ENCODE peak calls at places on chromosomes 7 and 10, in nine cellular contexts. G is neuronal stem cell; K is IMR-90; V is CD8-positive, alpha-beta memory T cell; P is tibial artery; C is GM23248; N is stomach; W is transverse colon; Y is aorta. J is an unnamed sample.

GRCh38 chr7:107609861-107610260 is 29.8 kb downstream of the BCAP29 start:
- DNase-seq in G (no peak), K (no peak), V (no peak), P (no peak), C (no peak), N (no peak), W (no peak), Y (no peak), J (no peak)

GRCh38 chr7:1092161-1092632 is 4.3 kb downstream of the GPER1 start:
- DNase-seq in G (no peak), K (no peak), V (no peak), P (no peak), C (no peak), N (no peak), W (no peak), Y (no peak), J (no peak)

GRCh38 chr10:117226813-117227451 is 14.0 kb upstream of the SLC18A2 start:
- DNase-seq in G (no peak), K (no peak), V (no peak), P (no peak), C (peak; percentile 81), N (peak; percentile 42), W (peak; percentile 25), Y (peak; percentile 30), J (no peak)

GRCh38 chr10:83692196-83692595 is 447.1 kb upstream of the GHITM start:
- DNase-seq in G (no peak), K (no peak), V (no peak), P (no peak), C (no peak), N (no peak), W (no peak), Y (no peak), J (no peak)

GRCh38 chr10:110007171-110007700 is 548 bp upstream of the ADD3 start:
- DNase-seq in G (no peak), K (peak; percentile 21), V (no peak), P (no peak), C (peak; percentile 89), N (no peak), W (no peak), Y (no peak), J (no peak)

GRCh38 chr10:127151541-127151940 is 44.9 kb downstream of the INSYN2A start:
- DNase-seq in G (no peak), K (peak; percentile 65), V (no peak), P (no peak), C (peak; percentile 26), N (no peak), W (no peak), Y (no peak), J (no peak)

GRCh38 chr10:116278832-116279231 is 5.8 kb upstream of the GFRA1 start:
- DNase-seq in G (peak; percentile 86), K (peak; percentile 20), V (no peak), P (no peak), C (peak; percentile 71), N (no peak), W (no peak), Y (no peak), J (no peak)

GRCh38 chr10:117663750-117664149 is 121.2 kb downstream of the EMX2 start:
- DNase-seq in G (no peak), K (peak; percentile 28), V (no peak), P (no peak), C (peak; percentile 97), N (no peak), W (no peak), Y (no peak), J (no peak)

GRCh38 chr7:141167376-141167964 is 93.6 kb downstream of the TMEM178B start:
- DNase-seq in G (no peak), K (no peak), V (no peak), P (no peak), C (no peak), N (no peak), W (no peak), Y (no peak), J (no peak)

GRCh38 chr7:135692055-135692454 is 29.7 kb downstream of the STMP1 start:
- DNase-seq in G (no peak), K (peak; percentile 57), V (no peak), P (no peak), C (peak; percentile 57), N (no peak), W (no peak), Y (no peak), J (no peak)

GRCh38 chr10:77084431-77085144 is 553.0 kb downstream of the KCNMA1 start:
- DNase-seq in G (no peak), K (no peak), V (no peak), P (no peak), C (no peak), N (no peak), W (peak; percentile 20), Y (no peak), J (peak; percentile 56)

GRCh38 chr7:153590136-153590535 is 462.1 kb upstream of the DPP6 start:
- DNase-seq in G (no peak), K (no peak), V (no peak), P (no peak), C (no peak), N (no peak), W (no peak), Y (no peak), J (no peak)

GRCh38 chr7:92569137-92569536 is 21.1 kb downstream of the FAM133B start:
- DNase-seq in G (no peak), K (peak; percentile 29), V (no peak), P (no peak), C (no peak), N (no peak), W (no peak), Y (no peak), J (no peak)

GRCh38 chr10:50576995-50577394 is 46.8 kb downstream of the SGMS1 start:
- DNase-seq in G (no peak), K (no peak), V (no peak), P (no peak), C (no peak), N (no peak), W (no peak), Y (no peak), J (no peak)
- H3K4me1 ChIP-seq in G (peaks cover 4% of the 10 kb centered on the region), K (peaks cover 11% of the 10 kb centered on the region), V (peaks cover 16% of the 10 kb centered on the region), P (peaks cover 34% of the 10 kb centered on the region), C (peaks cover 19% of the 10 kb centered on the region), N (peaks cover 40% of the 10 kb centered on the region), W (peaks cover 44% of the 10 kb centered on the region), Y (peaks cover 4% of the 10 kb centered on the region), J (no peaks in the 10 kb centered on the region)

DNA sequence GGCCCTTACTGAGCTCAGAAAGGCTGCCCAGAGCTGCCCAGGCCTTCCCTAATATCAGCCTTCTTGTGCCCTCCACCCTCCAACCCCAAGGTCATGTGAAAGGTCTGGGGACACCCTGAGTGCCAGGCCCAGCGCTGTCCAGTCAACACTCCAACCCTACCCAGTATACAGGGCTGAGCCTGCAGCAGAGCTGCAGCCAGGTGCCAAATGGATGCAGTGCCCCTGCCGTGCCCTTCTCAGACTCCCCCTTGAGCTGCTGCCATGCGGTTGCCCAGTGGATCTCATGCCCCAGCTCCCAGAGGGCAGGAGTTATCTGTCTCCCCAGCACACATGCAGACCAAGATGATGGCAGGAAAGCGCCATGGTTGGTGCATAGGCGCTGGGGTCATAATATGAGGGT is 61.5 kb downstream of the ZMIZ1 start:
- DNase-seq in G (no peak), K (no peak), V (no peak), P (no peak), C (no peak), N (no peak), W (no peak), Y (no peak), J (no peak)
- H3K4me1 ChIP-seq in G (peaks cover 61% of the 10 kb centered on the region), K (peaks cover 58% of the 10 kb centered on the region), V (peaks cover 9% of the 10 kb centered on the region), P (peaks cover 44% of the 10 kb centered on the region), C (peaks cover 32% of the 10 kb centered on the region), N (peaks cover 57% of the 10 kb centered on the region), W (peaks cover 60% of the 10 kb centered on the region), Y (no peaks in the 10 kb centered on the region), J (peaks cover 10% of the 10 kb centered on the region)

GRCh38 chr10:122464158-122464510 is 2.8 kb downstream of the HTRA1 start:
- DNase-seq in G (no peak), K (no peak), V (no peak), P (no peak), C (no peak), N (no peak), W (no peak), Y (no peak), J (no peak)
- H3K4me1 ChIP-seq in G (peaks cover 4% of the 10 kb centered on the region), K (peaks cover 19% of the 10 kb centered on the region), V (peaks cover 9% of the 10 kb centered on the region), P (peaks cover 40% of the 10 kb centered on the region), C (peaks cover 26% of the 10 kb centered on the region), N (peaks cover 22% of the 10 kb centered on the region), W (peaks cover 28% of the 10 kb centered on the region), Y (peaks cover 1% of the 10 kb centered on the region), J (peaks cover 51% of the 10 kb centered on the region)

GRCh38 chr10:74823791-74824183 is 2.6 kb upstream of the KAT6B start:
- DNase-seq in G (no peak), K (peak; percentile 23), V (no peak), P (no peak), C (no peak), N (no peak), W (no peak), Y (no peak), J (no peak)

GRCh38 chr10:74825371-74826141 is 844 bp upstream of the KAT6B start:
- DNase-seq in G (peak; percentile 75), K (no peak), V (no peak), P (no peak), C (peak; percentile 66), N (peak; percentile 43), W (peak; percentile 54), Y (peak; percentile 89), J (peak; percentile 58)

GRCh38 chr10:74825033-74825370 is 1.4 kb upstream of the KAT6B start:
- DNase-seq in G (peak; percentile 41), K (no peak), V (peak; percentile 71), P (no peak), C (peak; percentile 42), N (peak; percentile 29), W (peak; percentile 54), Y (peak; percentile 85), J (peak; percentile 50)

GRCh38 chr10:74822583-74823089 is 3.8 kb upstream of the KAT6B start:
- DNase-seq in G (no peak), K (peak; percentile 83), V (no peak), P (no peak), C (peak; percentile 92), N (no peak), W (no peak), Y (no peak), J (no peak)

GRCh38 chr10:74824184-74825032 is 2.0 kb upstream of the KAT6B start:
- DNase-seq in G (no peak), K (no peak), V (no peak), P (peak; percentile 72), C (peak; percentile 46), N (no peak), W (peak; percentile 28), Y (no peak), J (no peak)
- H3K4me1 ChIP-seq in G (peaks cover 10% of the 10 kb centered on the region), K (peaks cover 19% of the 10 kb centered on the region), V (peaks cover 38% of the 10 kb centered on the region), P (peaks cover 50% of the 10 kb centered on the region), C (peaks cover 19% of the 10 kb centered on the region), N (peaks cover 38% of the 10 kb centered on the region), W (peaks cover 42% of the 10 kb centered on the region), Y (peaks cover 2% of the 10 kb centered on the region), J (peaks cover 18% of the 10 kb centered on the region)

GRCh38 chr10:87974130-87974529 is 110.7 kb downstream of the PTEN start:
- DNase-seq in G (no peak), K (no peak), V (no peak), P (no peak), C (no peak), N (no peak), W (no peak), Y (no peak), J (no peak)
- H3K4me1 ChIP-seq in G (peaks cover 3% of the 10 kb centered on the region), K (peaks cover 2% of the 10 kb centered on the region), V (no peaks in the 10 kb centered on the region), P (peaks cover 10% of the 10 kb centered on the region), C (peaks cover 13% of the 10 kb centered on the region), N (no peaks in the 10 kb centered on the region), W (no peaks in the 10 kb centered on the region), Y (peaks cover 2% of the 10 kb centered on the region), J (peaks cover 2% of the 10 kb centered on the region)

J was measured in heart left ventricle.